ENCODE peak calls at places on chromosomes 16 and 17, in five cellular contexts. G is cardiac fibroblast, S is choroid plexus epithelial cell, D is IMR-90, I is BJ. C is an unnamed sample.

GRCh38 chr17:39097159-39097519 is 54.3 kb downstream of the PLXDC1 start:
- DNase-seq in D (no peak), G (no peak), S (no peak), I (no peak), C (no peak)

GRCh38 chr17:80593171-80593570 is 48.5 kb downstream of the RPTOR start:
- DNase-seq in S (no peak), D (no peak), G (no peak), I (no peak), C (no peak)

GRCh38 chr17:56595831-56596740 is 2.6 kb downstream of the NOG start:
- DNase-seq in D (peak), S (no peak), I (no peak), G (no peak), C (no peak)

GRCh38 chr17:48663134-48663924 is 37.2 kb upstream of the HOXB9 start:
- DNase-seq in S (no peak), I (no peak), G (no peak), D (no peak), C (no peak)

GRCh38 chr17:17990282-17990681 is 17.6 kb downstream of the DRC3 start:
- DNase-seq in S (no peak), I (no peak), D (no peak), G (no peak), C (no peak)

GRCh38 chr16:66915041-66915440 is 3.6 kb downstream of the CDH16 start:
- DNase-seq in G (no peak), D (no peak), I (no peak), S (no peak), C (no peak)

GRCh38 chr17:51496378-51496777 is 236.0 kb downstream of the UTP18 start:
- DNase-seq in G (no peak), I (no peak), S (no peak), D (no peak), C (no peak)

GRCh38 chr17:58575511-58575910 is 61.1 kb upstream of the MTMR4 start:
- DNase-seq in S (peak), D (peak), G (peak), I (peak), C (peak)

GRCh38 chr16:68414581-68414980 is 33.7 kb downstream of the SMPD3 start:
- DNase-seq in I (no peak), S (no peak), G (no peak), D (no peak), C (no peak)

GRCh38 chr16:76910931-76911330 is 280.1 kb upstream of the MON1B start:
- DNase-seq in I (no peak), S (peak), G (peak), D (peak), C (peak)

GRCh38 chr17:38861399-38861843 is 7.9 kb upstream of the RPL23 start:
- DNase-seq in D (no peak), I (no peak), G (no peak), S (peak), C (no peak)

GRCh38 chr16:80883159-80883642 is 78.8 kb upstream of the CDYL2 start:
- DNase-seq in I (no peak), S (no peak), D (no peak), G (no peak), C (no peak)
- TF ChIP-seq CTCF in I (no peak), S (no peak), D (no peak), G (no peak), C (no peak)

DNA sequence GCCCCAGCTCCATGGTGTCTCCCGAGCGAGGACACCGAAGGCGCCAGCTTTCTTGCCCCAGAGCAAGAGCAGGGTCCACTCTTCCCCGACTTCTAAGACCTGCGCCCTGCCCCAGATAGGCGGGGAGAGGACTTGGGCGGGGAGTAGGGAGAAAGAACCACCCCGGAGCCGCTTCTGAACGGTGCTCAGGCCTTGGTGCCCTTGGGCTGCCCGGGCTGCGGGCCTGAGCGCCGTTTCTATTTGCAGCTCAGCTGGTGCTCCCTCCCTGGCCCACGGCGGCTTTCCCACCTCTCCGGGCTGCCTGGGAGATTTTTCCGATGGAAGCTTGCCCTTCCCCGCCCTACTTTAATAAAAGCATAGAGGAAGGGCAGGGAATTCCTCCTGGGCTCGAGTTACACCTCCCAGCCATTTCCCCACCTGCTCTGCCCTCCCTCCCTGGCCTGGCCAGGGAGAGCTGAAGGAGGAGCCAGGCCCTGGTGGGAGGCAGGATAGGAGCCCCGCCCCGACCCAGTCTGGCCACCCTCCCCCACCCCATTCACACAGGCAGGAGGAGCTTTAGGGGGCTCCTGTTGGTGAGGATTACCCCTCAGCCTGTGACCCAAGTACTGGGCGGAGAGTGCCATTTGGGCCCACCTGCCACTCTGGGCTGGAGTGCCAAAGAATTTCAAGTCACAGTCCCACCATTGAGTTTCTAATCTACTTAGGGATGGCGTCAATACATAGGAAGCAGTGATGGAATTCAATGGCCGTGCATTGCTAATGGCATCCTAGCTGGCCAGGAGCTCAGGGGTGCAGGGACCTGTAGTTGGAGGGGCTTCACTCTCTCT is 2.0 kb downstream of the MMP15 start:
- DNase-seq in S (peak), D (no peak), G (no peak), I (no peak), C (no peak)
- H3K4me3 ChIP-seq in S (peak), D (no peak), G (peak), I (peak), C (no peak)

GRCh38 chr17:35117984-35118383 is 1.7 kb downstream of the RAD51D start:
- DNase-seq in G (peak), I (no peak), S (peak), D (peak), C (no peak)
- TF ChIP-seq CTCF in G (peak), I (peak), S (peak), D (peak), C (peak)

GRCh38 chr16:11692171-11692570 is 23.9 kb downstream of the SNN start:
- DNase-seq in I (no peak), S (no peak), G (no peak), D (no peak), C (no peak)
- H3K4me3 ChIP-seq in I (no peak), S (no peak), G (no peak), D (no peak), C (no peak)

DNA sequence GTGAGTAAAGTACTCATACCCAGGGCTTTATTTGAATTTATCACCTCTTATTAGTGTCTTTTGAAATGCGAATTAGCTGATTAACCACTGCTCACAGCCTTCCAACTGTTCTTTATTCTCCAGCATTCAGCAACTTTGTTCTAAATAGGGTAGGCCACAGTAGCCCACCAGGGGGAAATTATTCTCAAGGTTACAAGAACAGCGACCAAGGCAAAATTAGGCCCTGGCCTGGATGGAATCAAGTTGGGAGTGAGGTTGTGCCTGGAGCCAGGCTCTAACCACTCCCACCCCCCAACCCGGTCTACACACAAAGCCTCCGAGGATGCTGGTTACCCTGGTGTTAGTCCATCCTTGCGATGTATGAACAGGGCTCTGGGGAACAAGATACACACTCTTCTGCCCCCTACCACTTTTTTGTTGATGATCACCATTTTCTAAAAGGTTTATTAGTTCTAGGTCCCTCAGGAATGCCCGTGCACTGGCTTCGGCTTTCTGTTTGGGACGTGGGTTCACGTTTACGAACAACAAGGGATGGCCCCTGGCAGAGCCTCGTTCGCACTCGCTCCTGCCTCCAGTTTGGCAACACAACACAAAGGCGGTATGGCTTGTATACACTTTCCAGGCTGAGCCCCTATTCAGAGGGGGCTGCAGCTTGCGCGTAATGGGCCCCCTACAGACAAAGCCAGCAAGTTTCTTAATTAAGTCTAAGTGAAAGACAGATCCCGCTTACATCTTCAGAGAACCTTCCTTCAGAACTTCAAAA is 245.3 kb downstream of the STX8 start:
- DNase-seq in S (no peak), I (no peak), D (no peak), G (no peak), C (no peak)
- TF ChIP-seq CTCF in S (no peak), I (no peak), D (no peak), G (no peak), C (no peak)

GRCh38 chr17:8226536-8227237 is 16.3 kb upstream of the AURKB start:
- DNase-seq in G (peak), S (peak), I (peak), D (peak), C (no peak)

GRCh38 chr17:8224891-8225812 is 14.8 kb upstream of the AURKB start:
- DNase-seq in D (no peak), G (no peak), S (no peak), I (no peak), C (no peak)

GRCh38 chr17:8225813-8226535 is 15.6 kb upstream of the AURKB start:
- DNase-seq in G (peak), D (peak), I (no peak), S (peak), C (no peak)

GRCh38 chr17:8223356-8224063 is 13.1 kb upstream of the AURKB start:
- DNase-seq in S (peak), G (peak), D (peak), I (no peak), C (no peak)

GRCh38 chr17:8227238-8227581 is 16.8 kb upstream of the AURKB start:
- DNase-seq in D (no peak), S (no peak), I (no peak), G (no peak), C (no peak)
- H3K4me3 ChIP-seq in D (peak), S (peak), I (peak), G (peak), C (peak)

GRCh38 chr17:28896884-28897768 is at the start of gene FLOT2:
- DNase-seq in D (peak), I (no peak), S (peak), G (peak), C (no peak)
- TF ChIP-seq CTCF in D (peak), I (peak), S (peak), G (peak), C (peak)

GRCh38 chr16:15822957-15823356 is 33.9 kb downstream of the MYH11 start:
- DNase-seq in I (no peak), S (no peak), G (no peak), D (no peak), C (no peak)
- H3K4me3 ChIP-seq in I (no peak), S (no peak), G (no peak), D (no peak), C (no peak)

GRCh38 chr17:75460295-75460694 is 3.9 kb downstream of the TMEM94 start:
- DNase-seq in S (no peak), I (no peak), G (no peak), D (no peak), C (no peak)

GRCh38 chr17:75456417-75457046 is at the start of gene TMEM94:
- DNase-seq in G (peak), I (peak), S (peak), D (peak), C (peak)

GRCh38 chr17:75457047-75457654 is 716 bp downstream of the TMEM94 start:
- DNase-seq in G (peak), I (no peak), S (no peak), D (peak), C (no peak)

GRCh38 chr17:75459246-75459589 is 2.8 kb downstream of the TMEM94 start:
- DNase-seq in D (no peak), G (no peak), I (no peak), S (no peak), C (no peak)

GRCh38 chr17:75459590-75460267 is 3.3 kb downstream of the TMEM94 start:
- DNase-seq in I (no peak), S (no peak), G (no peak), D (no peak), C (no peak)
- TF ChIP-seq CTCF in I (no peak), S (no peak), G (no peak), D (no peak), C (no peak)

C was measured in AG04449.